ENCODE peak calls at places on chromosomes 1 and 21, in nine cellular contexts. H, A, O, Y, N, J, V, X and S are unnamed samples.

GRCh38 chr1:151638074-151638775 is 26.4 kb downstream of the SNX27 start:
- DNase-seq in H (no peak), A (no peak), O (no peak), Y (no peak), N (no peak), J (no peak), V (no peak), X (no peak), S (no peak)

GRCh38 chr1:100543640-100544039 is 5.7 kb downstream of the GPR88 start:
- DNase-seq in H (no peak), A (peak), O (no peak), Y (no peak), N (no peak), J (no peak), V (no peak), X (no peak), S (no peak)

GRCh38 chr1:27658951-27659496 is 13.0 kb downstream of the IFI6 start:
- DNase-seq in H (no peak), A (no peak), O (no peak), Y (peak), N (no peak), J (no peak), V (peak), X (no peak), S (no peak)

GRCh38 chr21:46295177-46295711 is 9.1 kb downstream of the YBEY start:
- DNase-seq in H (no peak), A (no peak), O (no peak), Y (peak), N (no peak), J (no peak), V (peak), X (no peak), S (no peak)

GRCh38 chr1:15702722-15703550 is 18.8 kb downstream of the PLEKHM2 start:
- DNase-seq in H (no peak), A (no peak), O (no peak), Y (no peak), N (no peak), J (no peak), V (no peak), X (no peak), S (no peak)

GRCh38 chr1:1187938-1188337 is 14.3 kb downstream of the TTLL10 start:
- DNase-seq in H (no peak), A (no peak), O (no peak), Y (no peak), N (no peak), J (no peak), V (peak), X (no peak), S (no peak)

GRCh38 chr1:56532359-56532696 is 47.0 kb downstream of the PLPP3 start:
- DNase-seq in H (no peak), A (no peak), O (no peak), Y (no peak), N (no peak), J (no peak), V (no peak), X (no peak), S (no peak)

GRCh38 chr1:23210351-23210785 is 6.9 kb downstream of the HTR1D start:
- DNase-seq in H (no peak), A (no peak), O (no peak), Y (no peak), N (no peak), J (no peak), V (no peak), X (no peak), S (no peak)

GRCh38 chr1:235648407-235648907 is 1.1 kb downstream of the GNG4 start:
- DNase-seq in H (peak), A (no peak), O (no peak), Y (peak), N (no peak), J (no peak), V (no peak), X (peak), S (no peak)

GRCh38 chr1:109687641-109688499 is at the start of gene GSTM1:
- DNase-seq in H (no peak), A (no peak), O (peak), Y (no peak), N (no peak), J (no peak), V (no peak), X (no peak), S (peak)